ENCODE peak calls at places on chromosomes 1 and 21, in six cellular contexts. O, W, K, M, F and J are unnamed samples. For H3K9me3, the result is how much of the 10 kb centered on the place peaks cover.

GRCh38 chr1:220784751-220785150 is 2.0 kb upstream of the MTARC1 start:
- DNase-seq in O (no peak), W (no peak), M (peak), F (no peak), K (no peak), J (no peak)

GRCh38 chr21:34553199-34553952 is 41.4 kb upstream of the KCNE1 start:
- DNase-seq in W (no peak), K (no peak), M (no peak), O (no peak), F (no peak), J (no peak)

GRCh38 chr1:209743145-209743482 is 12.7 kb upstream of the TRAF3IP3 start:
- DNase-seq in F (peak), M (peak), O (no peak), W (no peak), K (no peak), J (peak)

GRCh38 chr1:209497729-209498128 is 85.8 kb upstream of the CAMK1G start:
- DNase-seq in M (no peak), K (no peak), O (no peak), W (no peak), F (no peak), J (no peak)

GRCh38 chr1:93878501-93878888 is 511 bp downstream of the DNTTIP2 start:
- DNase-seq in F (peak), K (no peak), M (peak), O (peak), W (peak), J (peak)

GRCh38 chr1:8706995-8707396 is 110.4 kb downstream of the RERE start:
- DNase-seq in O (no peak), M (no peak), F (no peak), K (no peak), W (no peak), J (no peak)

GRCh38 chr1:184890539-184890973 is 83.8 kb downstream of the NIBAN1 start:
- DNase-seq in K (no peak), W (no peak), O (no peak), F (no peak), M (no peak), J (no peak)

GRCh38 chr1:152479792-152480595 is 30.6 kb upstream of the LCE5A start:
- DNase-seq in M (no peak), K (no peak), W (peak), F (peak), O (no peak), J (no peak)

GRCh38 chr1:7490576-7490975 is 280.5 kb upstream of the VAMP3 start:
- DNase-seq in K (no peak), O (no peak), F (no peak), M (no peak), W (no peak), J (no peak)

GRCh38 chr1:96464159-96464558 is 257.4 kb upstream of the PTBP2 start:
- DNase-seq in W (no peak), F (no peak), K (no peak), O (no peak), M (no peak), J (no peak)

GRCh38 chr21:44875341-44875740 is 1.9 kb upstream of the PTTG1IP start:
- DNase-seq in W (no peak), F (no peak), M (no peak), O (no peak), K (no peak), J (no peak)

DNA sequence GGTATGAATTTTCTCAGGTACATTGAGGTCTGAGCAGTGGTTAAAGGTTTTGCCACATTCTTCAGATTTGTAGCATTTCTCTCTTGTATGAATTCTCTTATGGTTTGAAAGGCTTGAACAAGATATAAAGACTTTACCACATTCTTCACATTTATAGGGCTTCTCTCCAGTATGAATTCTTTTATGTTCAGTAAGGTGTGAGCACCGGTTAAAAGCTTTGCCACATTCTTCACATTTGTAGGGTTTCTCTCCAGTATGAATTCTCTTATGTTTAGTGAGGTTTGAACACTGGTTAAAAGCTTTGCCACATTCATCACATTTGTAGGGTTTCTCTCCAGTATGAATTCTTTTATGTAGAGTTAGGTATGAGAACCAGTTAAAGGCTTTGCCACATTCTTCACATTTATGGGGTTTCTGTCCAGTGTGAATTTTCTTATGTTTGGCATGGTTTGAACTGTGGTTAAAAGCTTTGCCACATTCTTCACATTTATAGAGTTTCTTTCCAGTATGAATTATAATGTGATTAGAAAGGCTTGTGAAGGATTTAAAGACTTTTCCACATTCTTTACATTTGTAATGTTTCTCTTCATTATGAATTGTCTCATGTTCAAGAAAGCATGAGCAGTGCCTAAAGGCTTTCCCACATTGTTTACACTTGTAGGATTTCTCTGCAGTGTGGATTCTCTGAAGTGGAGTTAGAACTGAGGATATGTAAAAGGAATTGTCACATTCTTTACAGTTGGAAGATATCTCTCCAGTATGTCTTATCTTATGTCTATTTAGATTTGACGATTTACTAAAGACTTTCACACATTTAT is 18.4 kb upstream of the ZNF124 start:
- DNase-seq in W (no peak), K (no peak), O (no peak), M (no peak), F (no peak), J (no peak)
- H3K9me3 ChIP-seq in W (half or more), K (under half), O (under half), M (under half), F (under half), J (half or more)

GRCh38 chr1:1891349-1892078 is 627 bp upstream of the GNB1 start:
- DNase-seq in O (no peak), F (peak), W (peak), K (no peak), M (peak), J (no peak)

GRCh38 chr1:1889847-1890505 is 911 bp downstream of the GNB1 start:
- DNase-seq in W (peak), M (no peak), F (peak), K (no peak), O (no peak), J (peak)

GRCh38 chr1:1889090-1889750 is 1.7 kb downstream of the GNB1 start:
- DNase-seq in W (no peak), M (no peak), O (no peak), K (no peak), F (no peak), J (no peak)

GRCh38 chr1:1892079-1892762 is 1.3 kb upstream of the GNB1 start:
- DNase-seq in M (no peak), F (no peak), O (no peak), W (no peak), K (no peak), J (no peak)

DNA sequence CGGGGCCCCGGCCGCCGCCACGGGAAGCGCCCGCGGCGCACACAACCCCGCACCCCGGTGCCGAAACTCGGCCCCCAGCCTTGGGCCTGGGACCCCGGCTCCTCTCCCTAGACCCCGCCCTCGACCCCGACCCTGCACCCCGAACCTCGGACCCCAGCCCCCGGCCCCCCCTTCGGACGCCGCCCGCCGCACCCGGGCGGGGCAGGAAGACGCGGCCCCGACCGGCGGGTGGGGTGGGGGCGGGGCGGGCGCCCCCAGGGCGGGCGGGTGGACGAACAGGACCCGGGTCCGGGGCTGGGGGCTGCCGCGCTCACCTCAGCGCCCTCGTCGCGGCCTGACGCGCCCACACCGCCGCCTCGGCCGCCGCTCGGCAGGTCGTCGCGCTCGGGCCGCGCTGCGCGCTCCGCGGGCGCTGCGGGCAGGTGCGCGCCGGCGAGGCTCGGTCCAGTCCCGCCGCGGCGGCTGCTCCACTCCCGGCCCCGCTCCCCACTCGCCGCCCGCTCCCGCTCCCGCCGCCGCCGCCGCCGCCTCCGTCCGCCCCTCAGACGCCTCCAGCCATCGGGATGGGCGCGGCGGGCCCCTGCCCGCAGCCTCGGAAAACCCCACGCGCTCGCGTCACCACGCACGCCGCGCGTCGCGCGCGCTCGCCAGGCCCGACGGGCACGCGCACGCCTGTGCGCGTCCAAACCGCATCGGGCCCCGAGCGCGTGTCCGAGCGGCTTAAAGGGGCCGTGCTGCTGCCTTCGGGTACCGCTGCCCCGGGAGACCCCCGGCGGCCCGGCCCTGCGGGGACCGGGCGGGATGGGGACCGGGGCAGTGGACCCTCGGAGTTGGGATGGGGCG is at the start of gene GNB1:
- DNase-seq in O (peak), F (peak), K (peak), W (peak), M (peak), J (peak)
- TF ChIP-seq EP300 in O (no peak), F (no peak), K (peak), W (no peak), M (no peak), J (no peak)

GRCh38 chr21:27802816-27803475 is 836.1 kb upstream of the ADAMTS5 start:
- DNase-seq in K (no peak), M (no peak), W (peak), O (no peak), F (peak), J (no peak)
- H3K9me3 ChIP-seq in K (under half), M (under half), W (under half), O (under half), F (under half), J (under half)

GRCh38 chr1:32307313-32307712 is 15.4 kb downstream of the HDAC1 start:
- DNase-seq in W (no peak), K (no peak), M (no peak), O (no peak), F (no peak), J (no peak)
- TF ChIP-seq EP300 in W (no peak), K (no peak), M (no peak), O (no peak), F (no peak), J (no peak)

GRCh38 chr1:49297783-49298182 is 521.1 kb upstream of the BEND5 start:
- DNase-seq in M (no peak), W (no peak), K (no peak), F (no peak), O (no peak), J (no peak)
- H3K9me3 ChIP-seq in M (under half), W (under half), K (under half), F (under half), O (under half), J (under half)

DNA sequence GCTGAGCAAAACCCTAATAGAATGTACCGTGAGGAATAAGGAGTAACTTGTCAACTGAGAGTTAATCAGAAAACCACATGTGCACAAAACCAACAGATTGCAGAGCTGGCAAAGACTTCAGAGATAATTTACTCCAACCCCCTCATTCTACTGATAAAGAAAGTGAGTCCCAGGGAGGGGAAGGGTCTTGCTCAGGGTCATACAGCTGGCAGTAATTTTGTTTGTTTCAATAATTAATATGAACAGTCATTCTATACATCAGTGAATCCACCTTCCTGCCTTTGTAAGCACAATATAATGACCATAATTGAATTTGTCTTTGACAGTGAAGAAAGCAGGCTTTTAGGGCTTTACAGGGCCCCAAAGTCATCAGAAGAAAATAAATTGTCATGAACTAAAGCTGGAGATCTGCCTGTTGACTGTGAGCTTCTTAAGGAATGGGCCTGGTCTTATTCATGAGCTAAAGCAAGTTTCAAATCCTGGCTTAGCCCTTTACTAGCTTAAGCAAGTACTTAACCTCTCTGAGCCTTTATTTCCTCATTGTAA is 67.2 kb upstream of the HOOK1 start:
- DNase-seq in K (no peak), O (no peak), F (no peak), W (no peak), M (no peak), J (no peak)
- TF ChIP-seq EP300 in K (no peak), O (no peak), F (no peak), W (no peak), M (no peak), J (no peak)

GRCh38 chr21:19463966-19464365 is 1060.4 kb upstream of the TMPRSS15 start:
- DNase-seq in F (no peak), M (no peak), K (no peak), O (no peak), W (no peak), J (no peak)
- H3K9me3 ChIP-seq in F (under half), M (under half), K (under half), O (under half), W (under half), J (under half)

GRCh38 chr1:234979316-234980223 is 149.1 kb downstream of the TOMM20 start:
- DNase-seq in K (no peak), M (peak), W (no peak), F (no peak), O (peak), J (no peak)

GRCh38 chr1:234978397-234979291 is 150.0 kb downstream of the TOMM20 start:
- DNase-seq in M (peak), O (peak), K (peak), W (peak), F (peak), J (no peak)

GRCh38 chr1:234980224-234980656 is 148.4 kb downstream of the TOMM20 start:
- DNase-seq in F (no peak), M (no peak), K (no peak), O (peak), W (no peak), J (no peak)

GRCh38 chr1:234981758-234982157 is 146.9 kb downstream of the TOMM20 start:
- DNase-seq in K (no peak), F (no peak), O (no peak), M (peak), W (no peak), J (no peak)

DNA sequence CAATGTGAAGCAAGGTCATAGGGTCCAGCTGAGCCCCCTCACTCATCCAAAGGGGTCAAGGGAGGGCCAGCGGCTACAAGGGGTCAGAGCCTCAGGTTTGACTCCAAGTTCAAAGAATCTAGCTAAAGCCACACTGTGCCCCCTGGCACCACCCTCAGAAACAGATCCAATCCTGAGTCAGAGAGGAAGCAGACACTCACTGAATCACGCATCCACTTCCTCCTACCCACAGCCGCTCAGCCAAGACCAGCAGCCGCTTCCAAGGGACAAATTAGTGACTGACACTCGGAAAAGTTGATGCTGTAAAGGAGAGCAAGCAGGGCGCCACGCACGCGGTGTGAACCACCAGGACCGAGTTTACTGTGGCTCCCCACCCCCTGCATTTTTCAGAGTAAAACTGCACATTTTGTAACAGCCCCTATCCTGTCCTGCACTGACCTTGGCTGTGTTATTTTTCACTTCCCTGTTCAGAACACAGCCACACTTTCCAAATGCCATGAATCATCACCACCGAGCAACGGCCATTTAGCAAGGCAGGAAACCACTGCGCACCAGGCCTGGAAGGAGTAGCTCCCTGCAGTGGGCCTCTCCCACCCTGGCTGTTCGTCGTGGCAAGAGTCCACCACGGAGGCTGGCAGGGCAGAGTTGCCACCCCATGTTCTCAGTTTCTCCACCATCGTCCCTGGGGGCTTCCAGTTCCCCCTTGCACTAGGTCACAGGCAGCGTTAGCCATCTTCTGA is 147.8 kb downstream of the TOMM20 start:
- DNase-seq in M (peak), W (peak), F (peak), O (peak), K (peak), J (peak)
- TF ChIP-seq EP300 in M (peak), W (no peak), F (peak), O (no peak), K (no peak), J (peak)

GRCh38 chr21:36691539-36692124 is 7.3 kb upstream of the SIM2 start:
- DNase-seq in W (no peak), M (no peak), F (no peak), O (no peak), K (no peak), J (no peak)
- H3K9me3 ChIP-seq in W (under half), M (under half), F (under half), O (under half), K (under half), J (under half)

DNA sequence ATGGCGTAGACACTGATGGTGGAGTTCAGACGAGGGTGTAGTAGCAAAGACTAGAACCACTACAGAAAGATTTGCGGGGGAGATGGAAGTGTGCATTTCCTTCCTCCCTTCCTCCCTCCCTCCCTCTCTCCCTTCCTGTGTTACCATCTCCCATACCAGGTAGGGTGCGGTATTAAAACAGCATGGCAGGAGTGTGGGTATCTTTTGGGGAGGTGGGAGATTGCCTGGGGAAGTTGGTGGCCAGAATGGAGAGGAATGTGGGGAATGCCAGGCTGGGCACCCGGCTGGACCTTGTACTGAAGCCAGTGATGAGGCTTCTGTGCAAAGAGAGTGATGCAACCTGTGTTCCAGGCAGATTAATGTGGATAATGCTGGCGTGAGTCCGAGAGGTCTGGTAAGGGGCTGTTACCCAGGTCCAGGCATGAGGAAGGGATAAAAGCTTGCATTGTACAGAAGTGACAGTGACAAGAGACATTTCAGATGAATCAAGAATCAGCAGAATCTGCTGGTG is 30.3 kb upstream of the PPP2R5A start:
- DNase-seq in F (no peak), K (no peak), O (no peak), M (no peak), W (no peak), J (no peak)
- TF ChIP-seq EP300 in F (no peak), K (no peak), O (no peak), M (no peak), W (no peak), J (no peak)